ENCODE peak calls at places on chromosome X, in four cellular contexts. L is cardiac muscle cell, X is GM10248, B is bronchial epithelial cell. M is an unnamed sample.

GRCh38 chrX:139020793-139021192 is 309.3 kb upstream of the FGF13 start:
- DNase-seq in L (no peak), X (no peak), B (no peak), M (no peak)

GRCh38 chrX:49204709-49205108 is 4.7 kb upstream of the SYP start:
- DNase-seq in L (no peak), X (no peak), B (no peak), M (no peak)

GRCh38 chrX:109872021-109872730 is 130.7 kb upstream of the TMEM164 start:
- DNase-seq in L (no peak), X (no peak), B (no peak), M (no peak)

GRCh38 chrX:137215467-137215866 is 181.7 kb upstream of the GPR101 start:
- DNase-seq in L (no peak), X (no peak), B (no peak), M (no peak)

GRCh38 chrX:20139966-20140365 is 1.7 kb downstream of the EIF1AX start:
- DNase-seq in L (peak), X (no peak), B (peak), M (no peak)

GRCh38 chrX:63746278-63746677 is 38.7 kb downstream of the ARHGEF9 start:
- DNase-seq in L (no peak), X (no peak), B (no peak), M (no peak)

GRCh38 chrX:107146670-107147069 is 28.0 kb upstream of the RBM41 start:
- DNase-seq in L (peak), X (no peak), B (peak), M (no peak)

GRCh38 chrX:1658083-1658463 is 43.2 kb downstream of the ASMT start:
- DNase-seq in L (no peak), X (no peak), B (no peak), M (no peak)

GRCh38 chrX:107707866-107708265 is 67.7 kb downstream of the TSC22D3 start:
- DNase-seq in L (no peak), X (no peak), B (no peak), M (no peak)

GRCh38 chrX:64894454-64895038 is 81.7 kb downstream of the ZC4H2 start:
- DNase-seq in L (no peak), X (peak), B (peak), M (no peak)

GRCh38 chrX:67544871-67545771 is 1.3 kb downstream of the AR start:
- DNase-seq in L (peak), X (peak), B (no peak), M (peak)

GRCh38 chrX:13339607-13340006 is 19.8 kb upstream of the ATXN3L start:
- DNase-seq in L (no peak), X (no peak), B (no peak), M (no peak)

GRCh38 chrX:138866643-138867042 is 155.1 kb upstream of the FGF13 start:
- DNase-seq in L (no peak), X (no peak), B (no peak), M (no peak)

GRCh38 chrX:109299091-109299490 is 182.8 kb downstream of the GUCY2F start:
- DNase-seq in L (no peak), X (no peak), B (no peak), M (no peak)

GRCh38 chrX:134949271-134949670 is 41.5 kb upstream of the SMIM10 start:
- DNase-seq in L (peak), X (no peak), B (peak), M (no peak)

GRCh38 chrX:11757729-11758399 is at the start of gene MSL3:
- DNase-seq in L (peak), X (peak), B (peak), M (peak)

GRCh38 chrX:123422875-123423274 is 238.8 kb downstream of the GRIA3 start:
- DNase-seq in L (peak), X (no peak), B (peak), M (no peak)

GRCh38 chrX:154437971-154438893 is 1.3 kb downstream of the GDI1 start:
- DNase-seq in L (no peak), X (no peak), B (no peak), M (no peak)

GRCh38 chrX:18956322-18957032 is 27.4 kb downstream of the PHKA2 start:
- DNase-seq in L (no peak), X (no peak), B (no peak), M (no peak)

GRCh38 chrX:38806875-38807601 is 5.8 kb downstream of the MID1IP1 start:
- DNase-seq in L (no peak), X (no peak), B (no peak), M (no peak)

GRCh38 chrX:45515262-45516215 is 314.9 kb upstream of the DIPK2B start:
- DNase-seq in L (peak), X (peak), B (peak), M (no peak)

GRCh38 chrX:141760761-141761160 is 62.2 kb upstream of the SPANXD start:
- DNase-seq in L (no peak), X (no peak), B (peak), M (no peak)

GRCh38 chrX:24759786-24760185 is 66.1 kb downstream of the POLA1 start:
- DNase-seq in L (no peak), X (no peak), B (no peak), M (no peak)

GRCh38 chrX:40471965-40472648 is 108.7 kb upstream of the ATP6AP2 start:
- DNase-seq in L (peak), X (peak), B (peak), M (peak)
- TF ChIP-seq CTCF in L (no peak), X (peak), B (peak), M (no peak)

DNA sequence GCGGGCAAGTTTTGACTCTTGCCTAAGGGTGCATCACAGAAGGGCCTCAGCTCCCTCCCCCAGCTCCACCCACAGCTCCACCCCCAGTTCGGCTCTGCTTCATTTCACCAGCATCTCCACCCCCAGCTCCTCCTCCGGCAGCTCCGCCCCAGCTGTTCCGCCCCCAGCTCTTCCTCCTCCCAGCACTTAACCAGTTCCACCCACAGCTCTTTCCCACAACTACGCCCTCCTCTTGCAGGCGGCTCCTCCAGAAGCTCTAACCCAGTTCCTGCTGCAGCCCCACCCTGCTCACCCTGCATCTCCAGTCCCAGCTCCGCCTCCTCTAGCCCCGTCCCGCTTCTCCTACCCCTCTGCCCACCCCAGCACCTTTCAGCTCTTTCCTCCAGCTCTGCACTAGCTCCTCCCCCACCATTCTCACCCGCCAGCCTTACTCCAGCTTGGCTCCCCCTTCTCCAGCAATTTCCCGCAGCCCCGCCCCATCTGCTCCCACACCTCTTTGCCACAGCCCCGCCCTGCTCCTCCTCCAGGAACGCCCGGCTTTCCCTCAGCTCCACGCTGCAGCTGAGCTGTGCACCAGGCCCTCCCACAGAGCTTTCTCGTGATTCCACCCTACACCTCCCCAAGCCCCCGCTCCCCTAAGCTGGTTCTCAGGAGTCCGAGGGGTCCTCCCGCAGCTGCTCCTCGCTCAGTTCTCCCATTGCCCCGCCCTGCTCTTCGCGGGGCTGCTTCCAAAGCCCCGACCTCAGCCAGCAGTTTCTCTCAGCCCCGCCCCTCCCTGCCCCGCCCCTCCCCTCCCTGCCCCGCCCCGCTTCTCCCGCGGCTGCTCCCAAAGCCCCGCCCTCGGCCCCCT is 1.3 kb upstream of the EOLA1 start:
- DNase-seq in L (peak), X (peak), B (peak), M (peak)
- TF ChIP-seq CTCF in L (no peak), X (no peak), B (no peak), M (no peak)

GRCh38 chrX:7996414-7996813 is 69.2 kb upstream of the PNPLA4 start:
- DNase-seq in L (peak), X (peak), B (peak), M (no peak)
- TF ChIP-seq CTCF in L (peak), X (peak), B (no peak), M (peak)

DNA sequence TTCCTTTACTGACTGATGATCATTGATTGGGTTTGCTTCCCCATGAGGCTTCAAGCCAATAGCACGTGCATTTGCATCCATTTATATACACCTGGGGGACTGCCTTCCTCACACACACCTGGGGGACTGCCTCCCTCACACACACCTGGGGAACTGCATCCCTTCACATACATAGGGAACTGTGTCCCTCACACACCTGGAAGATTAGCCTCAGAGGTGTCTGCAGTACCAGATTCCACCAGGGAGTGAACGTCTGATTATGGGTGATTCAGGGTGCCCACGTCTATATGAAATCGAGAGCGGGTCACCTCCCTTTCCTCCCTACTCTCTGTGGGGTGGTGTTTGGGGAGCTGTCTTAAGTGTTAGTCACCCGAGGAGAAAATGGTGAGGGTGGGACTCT is 16.9 kb downstream of the CD99 start:
- DNase-seq in L (no peak), X (no peak), B (peak), M (no peak)
- TF ChIP-seq CTCF in L (no peak), X (no peak), B (peak), M (peak)